ENCODE peak calls at places on chromosomes 6 and 20, in eight cellular contexts. Y is pons; G is activated naive CD8-positive, alpha-beta T cell treated with anti-CD3 and anti-CD28 coated beads, Interleukin-2, amount 10 ng/mL, durations not matched to agents 7 days and 5 days; P is GM13977; V is brain microvascular endothelial cell; X is GDM1; N is GM20000; R is NAMALWA. I is an unnamed sample.

GRCh38 chr6:41759905-41760579 is 12.8 kb upstream of the PGC start:
- DNase-seq in Y (no peak), G (no peak), P (no peak), V (no peak), X (no peak), N (no peak), R (no peak), I (no peak)

GRCh38 chr6:322940-323729 is 30.8 kb downstream of the DUSP22 start:
- DNase-seq in Y (no peak), G (no peak), P (no peak), V (no peak), X (no peak), N (no peak), R (peak), I (no peak)

GRCh38 chr6:108435391-108435790 is 125.3 kb upstream of the FOXO3 start:
- DNase-seq in Y (no peak), G (no peak), P (no peak), V (no peak), X (no peak), N (no peak), R (no peak), I (no peak)

GRCh38 chr20:7841291-7841966 is 98.8 kb downstream of the HAO1 start:
- DNase-seq in Y (no peak), G (no peak), P (no peak), V (peak), X (no peak), N (no peak), R (no peak), I (no peak)

GRCh38 chr6:37244430-37245310 is 12.9 kb upstream of the TBC1D22B start:
- DNase-seq in Y (peak), G (no peak), P (no peak), V (peak), X (no peak), N (no peak), R (no peak), I (no peak)

GRCh38 chr20:9503530-9504251 is 10.7 kb upstream of the LAMP5 start:
- DNase-seq in Y (peak), G (no peak), P (no peak), V (peak), X (no peak), N (no peak), R (peak), I (no peak)

GRCh38 chr6:37651991-37652390 is 45.7 kb downstream of the MDGA1 start:
- DNase-seq in Y (no peak), G (no peak), P (no peak), V (no peak), X (no peak), N (no peak), R (no peak), I (no peak)

GRCh38 chr6:41504526-41505021 is 41.6 kb upstream of the FOXP4 start:
- DNase-seq in Y (no peak), G (no peak), P (peak), V (peak), X (no peak), N (peak), R (no peak), I (no peak)

GRCh38 chr6:24951831-24952299 is 16.1 kb upstream of the RIPOR2 start:
- DNase-seq in Y (no peak), G (no peak), P (no peak), V (no peak), X (peak), N (no peak), R (no peak), I (no peak)

GRCh38 chr6:92495246-92495645 is 924.1 kb downstream of the EPHA7 start:
- DNase-seq in Y (peak), G (no peak), P (no peak), V (no peak), X (no peak), N (no peak), R (no peak), I (peak)

GRCh38 chr6:109580519-109580918 is 97.5 kb upstream of the ZBTB24 start:
- DNase-seq in Y (no peak), G (no peak), P (no peak), V (peak), X (no peak), N (no peak), R (no peak), I (no peak)

GRCh38 chr6:161750677-161751076 is 476.8 kb upstream of the AGPAT4 start:
- DNase-seq in Y (no peak), G (no peak), P (no peak), V (no peak), X (no peak), N (no peak), R (no peak), I (no peak)

GRCh38 chr6:105838156-105838555 is 248.0 kb upstream of the PRDM1 start:
- DNase-seq in Y (no peak), G (no peak), P (no peak), V (no peak), X (no peak), N (no peak), R (no peak), I (no peak)

GRCh38 chr6:113774122-113774835 is 82.9 kb upstream of the MARCKS start:
- DNase-seq in Y (no peak), G (no peak), P (no peak), V (peak), X (no peak), N (no peak), R (no peak), I (no peak)

GRCh38 chr20:37406010-37406998 is 60.4 kb downstream of the SRC start:
- DNase-seq in Y (no peak), G (peak), P (peak), V (no peak), X (peak), N (peak), R (peak), I (no peak)